ENCODE peak calls at places on chromosomes 1 and 21, in eight cellular contexts. F is NCI-H345; N is effector memory CD4-positive, alpha-beta T cell; G is nephron progenitor cell; X is neuronal stem cell; U is SK-N-MC; P is stomach; S is GM13976. W is an unnamed sample.

GRCh38 chr1:14810631-14811325 is 212.3 kb downstream of the KAZN start:
- DNase-seq in F (no peak), N (no peak), X (no peak), U (no peak), P (no peak), S (no peak), G (no peak), W (peak; percentile 79)

GRCh38 chr21:36700961-36701911 is 2.3 kb downstream of the SIM2 start:
- DNase-seq in X (peak; percentile 54), S (peak; percentile 32), N (no peak), G (peak; percentile 46), F (no peak), P (no peak), U (no peak), W (no peak)

GRCh38 chr1:63693956-63694607 is 79.7 kb upstream of the ROR1 start:
- DNase-seq in U (no peak), X (no peak), P (no peak), G (no peak), N (no peak), F (peak; percentile 10), S (peak; percentile 26), W (no peak)

GRCh38 chr1:216587715-216588114 is 135.5 kb downstream of the ESRRG start:
- DNase-seq in U (no peak), S (no peak), P (no peak), G (no peak), X (no peak), N (no peak), F (no peak), W (no peak)

GRCh38 chr1:19156676-19157075 is 53.4 kb downstream of the UBR4 start:
- DNase-seq in U (no peak), X (no peak), P (peak; percentile 75), G (no peak), S (no peak), N (no peak), F (no peak), W (no peak)

GRCh38 chr1:107339775-107340174 is 198.9 kb downstream of the NTNG1 start:
- DNase-seq in P (no peak), X (no peak), F (peak; percentile 72), N (no peak), G (no peak), U (no peak), S (no peak), W (no peak)

GRCh38 chr1:40040511-40041465 is at the start of gene CAP1:
- DNase-seq in X (peak; percentile 98), U (peak; percentile 61), N (peak; percentile 100), P (peak; percentile 100), G (peak; percentile 100), S (peak; percentile 100), F (peak; percentile 99), W (peak; percentile 98)

GRCh38 chr1:228174482-228175315 is 9.1 kb downstream of the IBA57 start:
- DNase-seq in G (no peak), P (no peak), X (no peak), F (no peak), U (no peak), S (peak; percentile 63), N (peak; percentile 9), W (no peak)

GRCh38 chr1:163537809-163538208 is 216.1 kb downstream of the NUF2 start:
- DNase-seq in X (no peak), S (no peak), G (no peak), U (no peak), F (no peak), N (no peak), P (no peak), W (no peak)

GRCh38 chr1:244779410-244779809 is 56.0 kb upstream of the COX20 start:
- DNase-seq in N (no peak), P (no peak), X (no peak), S (no peak), F (no peak), G (no peak), U (no peak), W (no peak)